ENCODE peak calls at places on chromosome 13, in five cellular contexts. F is IMR-90, E is H9, I is neuronal stem cell, O is mesenchymal stem cell. Y is an unnamed sample.

GRCh38 chr13:110367620-110368019 is 60.5 kb downstream of the COL4A2 start:
- DNase-seq in F (no peak), E (no peak), I (no peak), O (no peak), Y (no peak)

GRCh38 chr13:72463561-72463960 is 263.9 kb downstream of the MZT1 start:
- DNase-seq in F (no peak), E (no peak), I (no peak), O (peak; percentile 66), Y (no peak)

GRCh38 chr13:27905650-27906049 is 14.2 kb upstream of the PDX1 start:
- DNase-seq in F (no peak), E (no peak), I (no peak), O (no peak), Y (no peak)

GRCh38 chr13:19601749-19602725 is 31.4 kb upstream of the MPHOSPH8 start:
- DNase-seq in F (peak; percentile 27), E (peak; percentile 64), I (peak; percentile 40), O (peak; percentile 37), Y (peak; percentile 80)

GRCh38 chr13:67230243-67230773 is at the start of gene PCDH9:
- DNase-seq in F (peak; percentile 97), E (peak; percentile 97), I (peak; percentile 95), O (peak; percentile 98), Y (peak; percentile 81)

GRCh38 chr13:38718374-38718773 is 31.5 kb downstream of the FREM2 start:
- DNase-seq in F (no peak), E (no peak), I (no peak), O (no peak), Y (no peak)

GRCh38 chr13:23959231-23959862 is 62.0 kb upstream of the C1QTNF9B start:
- DNase-seq in F (peak; percentile 43), E (no peak), I (no peak), O (no peak), Y (no peak)

GRCh38 chr13:45682494-45683008 is 19.6 kb upstream of the CBY2 start:
- DNase-seq in F (no peak), E (no peak), I (no peak), O (no peak), Y (no peak)

GRCh38 chr13:36813226-36813625 is 5.8 kb upstream of the RFXAP start:
- DNase-seq in F (no peak), E (no peak), I (no peak), O (no peak), Y (no peak)

GRCh38 chr13:112792511-112792910 is 102.7 kb downstream of the ATP11A start:
- DNase-seq in F (no peak), E (peak; percentile 4), I (no peak), O (no peak), Y (peak; percentile 4)

GRCh38 chr13:41356788-41357187 is 45.7 kb downstream of the NAA16 start:
- DNase-seq in F (no peak), E (no peak), I (no peak), O (no peak), Y (no peak)

GRCh38 chr13:24997367-24997967 is 98.5 kb upstream of the PABPC3 start:
- DNase-seq in F (peak; percentile 27), E (no peak), I (no peak), O (peak; percentile 50), Y (no peak)

GRCh38 chr13:46522692-46523040 is 30.3 kb upstream of the LRCH1 start:
- DNase-seq in F (no peak), E (no peak), I (no peak), O (no peak), Y (no peak)

GRCh38 chr13:60244381-60244780 is 80.7 kb upstream of the DIAPH3 start:
- DNase-seq in F (no peak), E (no peak), I (no peak), O (no peak), Y (no peak)
- H4K91ac ChIP-seq in F (no peak overlapping the region), E (no peak overlapping the region), I (no peak overlapping the region), O (no peak overlapping the region), Y (no peak overlapping the region)

GRCh38 chr13:83516781-83517180 is 365.5 kb downstream of the SLITRK1 start:
- DNase-seq in F (no peak), E (no peak), I (no peak), O (no peak), Y (no peak)
- H4K91ac ChIP-seq in F (no peak overlapping the region), E (no peak overlapping the region), I (no peak overlapping the region), O (no peak overlapping the region), Y (no peak overlapping the region)

GRCh38 chr13:49749852-49750251 is 42.6 kb downstream of the KPNA3 start:
- DNase-seq in F (peak; percentile 63), E (no peak), I (no peak), O (peak; percentile 65), Y (no peak)

GRCh38 chr13:49740870-49741269 is 49.6 kb upstream of the EBPL start:
- DNase-seq in F (no peak), E (no peak), I (no peak), O (no peak), Y (no peak)

DNA sequence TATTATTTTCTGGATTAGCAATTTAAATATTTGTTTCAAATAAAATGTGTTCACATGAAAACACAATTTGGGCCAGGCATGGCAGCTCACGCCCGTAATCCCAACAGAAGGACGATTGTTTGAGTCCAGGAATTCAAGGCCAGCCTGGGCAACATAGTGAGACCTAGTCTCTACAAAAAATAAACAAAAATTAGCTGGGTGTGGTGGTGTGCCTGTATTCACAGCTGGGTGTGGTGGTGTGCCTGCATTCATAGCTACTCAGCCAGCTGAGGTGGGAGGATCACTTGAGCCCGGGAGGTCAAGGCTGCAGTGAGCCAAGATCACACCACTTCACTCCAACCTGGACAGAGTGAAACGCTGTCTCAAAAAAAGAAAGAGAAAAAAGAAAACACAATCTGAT is 46.4 kb downstream of the KPNA3 start:
- DNase-seq in F (no peak), E (no peak), I (no peak), O (no peak), Y (no peak)
- H4K91ac ChIP-seq in F (no peak overlapping the region), E (no peak overlapping the region), I (no peak overlapping the region), O (no peak overlapping the region), Y (no peak overlapping the region)

GRCh38 chr13:107866666-107867623 is 348.4 kb downstream of the LIG4 start:
- DNase-seq in F (peak; percentile 66), E (peak; percentile 43), I (peak; percentile 33), O (peak; percentile 68), Y (peak; percentile 63)

GRCh38 chr13:107870400-107870799 is 344.9 kb downstream of the LIG4 start:
- DNase-seq in F (no peak), E (no peak), I (no peak), O (no peak), Y (no peak)

GRCh38 chr13:107865643-107866006 is 349.7 kb downstream of the LIG4 start:
- DNase-seq in F (peak; percentile 50), E (no peak), I (no peak), O (peak; percentile 53), Y (no peak)

GRCh38 chr13:107866007-107866665 is 349.2 kb downstream of the LIG4 start:
- DNase-seq in F (peak; percentile 34), E (peak; percentile 58), I (peak; percentile 43), O (peak; percentile 66), Y (no peak)

GRCh38 chr13:107867701-107868661 is 347.4 kb downstream of the LIG4 start:
- DNase-seq in F (peak; percentile 57), E (peak; percentile 66), I (peak; percentile 66), O (peak; percentile 76), Y (peak; percentile 81)
- H4K91ac ChIP-seq in F (peak overlapping the region; percentile 47), E (no peak overlapping the region), I (no peak overlapping the region), O (peak overlapping the region; percentile 96), Y (peak overlapping the region; percentile 80)